ENCODE peak calls at places on chromosome 21, in five cellular contexts. L, T, Q, B and H are unnamed samples.

GRCh38 chr21:28587748-28588147 is 404.9 kb downstream of the LTN1 start:
- DNase-seq in Q (peak; percentile 24), T (no peak), B (no peak), L (no peak), H (no peak)

GRCh38 chr21:21929228-21929627 is 931.0 kb downstream of the NCAM2 start:
- DNase-seq in L (no peak), B (no peak), Q (no peak), T (no peak), H (no peak)

GRCh38 chr21:45262041-45262581 is 25.6 kb downstream of the POFUT2 start:
- DNase-seq in L (no peak), T (no peak), B (no peak), Q (no peak), H (no peak)

GRCh38 chr21:35995522-35996088 is 64.7 kb downstream of the SETD4 start:
- DNase-seq in Q (no peak), T (no peak), L (no peak), B (no peak), H (no peak)

GRCh38 chr21:41923641-41924342 is 30.0 kb downstream of the C2CD2 start:
- DNase-seq in Q (peak; percentile 47), B (no peak), L (peak; percentile 76), T (no peak), H (peak; percentile 75)

GRCh38 chr21:28633803-28634572 is 358.7 kb downstream of the LTN1 start:
- DNase-seq in Q (peak; percentile 95), L (peak; percentile 70), T (no peak), B (peak; percentile 66), H (no peak)

GRCh38 chr21:41419921-41420862 is 5.8 kb upstream of the MX1 start:
- DNase-seq in L (peak; percentile 92), B (peak; percentile 90), Q (peak; percentile 84), T (peak; percentile 73), H (peak; percentile 92)

GRCh38 chr21:30194701-30195299 is 21.1 kb downstream of the CLDN8 start:
- DNase-seq in Q (no peak), L (no peak), T (no peak), B (no peak), H (no peak)

GRCh38 chr21:41707231-41707988 is 59.4 kb downstream of the RIPK4 start:
- DNase-seq in T (no peak), L (no peak), B (no peak), Q (no peak), H (no peak)

GRCh38 chr21:45290948-45291612 is 3.4 kb upstream of the POFUT2 start:
- DNase-seq in T (peak; percentile 33), L (peak; percentile 82), Q (peak; percentile 58), B (peak; percentile 32), H (peak; percentile 76)

GRCh38 chr21:20627594-20627993 is 370.6 kb upstream of the NCAM2 start:
- DNase-seq in L (no peak), B (no peak), Q (no peak), T (no peak), H (no peak)

GRCh38 chr21:35481005-35481404 is 431.9 kb upstream of the RUNX1 start:
- DNase-seq in B (no peak), T (no peak), L (no peak), Q (no peak), H (no peak)

GRCh38 chr21:15222711-15223110 is 157.9 kb upstream of the NRIP1 start:
- DNase-seq in L (no peak), Q (no peak), B (no peak), T (no peak), H (no peak)

GRCh38 chr21:36134820-36135390 is at the start of gene CBR3:
- DNase-seq in Q (peak; percentile 41), T (peak; percentile 66), L (peak; percentile 88), B (peak; percentile 67), H (peak; percentile 83)

GRCh38 chr21:35855463-35855862 is 204.9 kb downstream of the SETD4 start:
- DNase-seq in B (no peak), T (no peak), L (no peak), Q (peak; percentile 30), H (no peak)

GRCh38 chr21:15140321-15141019 is 75.7 kb upstream of the NRIP1 start:
- DNase-seq in B (no peak), T (no peak), Q (no peak), L (no peak), H (no peak)

GRCh38 chr21:24693779-24694178 is 913.5 kb downstream of the MRPL39 start:
- DNase-seq in B (no peak), L (no peak), T (no peak), Q (no peak), H (no peak)

GRCh38 chr21:35048706-35049617 is at the start of gene RUNX1:
- DNase-seq in L (peak; percentile 70), B (peak; percentile 44), T (no peak), Q (peak; percentile 56), H (no peak)

GRCh38 chr21:15005391-15005790 is 59.4 kb downstream of the NRIP1 start:
- DNase-seq in T (no peak), L (no peak), Q (peak; percentile 38), B (no peak), H (no peak)

DNA sequence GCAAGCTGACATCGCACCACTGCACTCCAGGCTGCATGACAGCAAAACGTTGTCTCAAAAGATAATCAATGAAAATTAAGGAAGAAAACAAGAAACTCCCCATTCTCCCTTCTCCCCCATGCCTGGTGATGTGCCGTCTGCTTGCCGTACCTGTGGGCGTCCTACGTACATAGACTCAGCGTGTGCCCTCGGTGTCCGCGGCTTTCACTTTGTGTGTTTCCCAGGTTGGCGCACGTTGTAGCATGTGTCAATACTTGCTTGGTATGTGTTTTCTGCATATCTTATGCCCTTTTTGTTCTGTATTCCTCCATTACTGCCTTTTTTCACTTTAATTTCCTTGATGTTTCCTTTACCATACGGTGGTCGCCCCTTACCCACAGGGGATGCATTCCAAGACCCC is 53.8 kb downstream of the PCNT start:
- DNase-seq in T (no peak), L (no peak), Q (no peak), B (no peak), H (no peak)
- H3K27ac ChIP-seq in T (no peak overlapping the region), L (no peak overlapping the region), Q (no peak overlapping the region), B (no peak overlapping the region), H (no peak overlapping the region)

GRCh38 chr21:33434770-33435360 is 31.7 kb downstream of the IFNGR2 start:
- DNase-seq in B (no peak), T (no peak), L (no peak), Q (peak; percentile 96), H (no peak)
- H3K27ac ChIP-seq in B (peak overlapping the region; percentile 74), T (peak overlapping the region; percentile 71), L (peak overlapping the region; percentile 83), Q (peak overlapping the region; percentile 74), H (peak overlapping the region; percentile 70)

DNA sequence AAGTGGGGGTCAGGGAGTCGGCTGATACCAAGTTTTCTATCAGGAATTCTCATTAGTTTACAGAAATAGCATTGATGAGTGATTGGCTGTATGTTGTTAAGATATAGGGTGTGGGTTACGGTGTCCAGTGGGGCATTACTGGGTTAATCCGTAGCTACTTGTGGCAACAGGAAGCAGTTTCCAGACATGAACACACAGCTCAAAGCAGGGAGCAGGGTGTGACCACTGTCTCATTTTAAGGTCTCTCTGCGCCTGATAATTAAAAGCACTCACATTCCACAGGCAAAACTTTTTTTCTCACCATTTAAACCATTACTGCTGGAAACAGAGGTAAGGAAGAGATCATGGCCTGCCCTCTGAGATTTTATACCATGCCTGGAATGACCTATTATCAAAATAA is 114.9 kb downstream of the SIK1 start:
- DNase-seq in L (no peak), T (no peak), B (no peak), Q (no peak), H (no peak)
- H3K27ac ChIP-seq in L (no peak overlapping the region), T (no peak overlapping the region), B (no peak overlapping the region), Q (no peak overlapping the region), H (no peak overlapping the region)

GRCh38 chr21:37461494-37461893 is 94.9 kb downstream of the DYRK1A start:
- DNase-seq in T (no peak), L (no peak), Q (peak; percentile 33), B (no peak), H (no peak)

GRCh38 chr21:37459575-37459974 is 93.0 kb downstream of the DYRK1A start:
- DNase-seq in B (no peak), T (no peak), L (no peak), Q (peak; percentile 69), H (no peak)

GRCh38 chr21:37460196-37460595 is 93.6 kb downstream of the DYRK1A start:
- DNase-seq in T (no peak), L (no peak), Q (no peak), B (no peak), H (no peak)

GRCh38 chr21:37463083-37463780 is 96.7 kb downstream of the DYRK1A start:
- DNase-seq in B (no peak), L (no peak), Q (peak; percentile 80), T (no peak), H (no peak)

GRCh38 chr21:37462087-37462861 is 95.7 kb downstream of the DYRK1A start:
- DNase-seq in L (no peak), T (no peak), B (no peak), Q (no peak), H (no peak)
- H3K27ac ChIP-seq in L (no peak overlapping the region), T (no peak overlapping the region), B (peak overlapping the region; percentile 22), Q (no peak overlapping the region), H (no peak overlapping the region)

GRCh38 chr21:31895069-31895851 is 22.4 kb downstream of the HUNK start:
- DNase-seq in L (no peak), Q (peak; percentile 34), B (no peak), T (no peak), H (no peak)

GRCh38 chr21:31897311-31897710 is 24.5 kb downstream of the HUNK start:
- DNase-seq in T (no peak), B (no peak), Q (peak; percentile 77), L (no peak), H (no peak)

GRCh38 chr21:31893841-31894240 is 21.0 kb downstream of the HUNK start:
- DNase-seq in L (no peak), Q (no peak), B (no peak), T (no peak), H (no peak)

GRCh38 chr21:31892686-31893085 is 19.9 kb downstream of the HUNK start:
- DNase-seq in L (no peak), T (no peak), B (no peak), Q (no peak), H (no peak)

GRCh38 chr21:31894441-31894840 is 21.6 kb downstream of the HUNK start:
- DNase-seq in Q (no peak), T (no peak), B (no peak), L (no peak), H (no peak)
- H3K27ac ChIP-seq in Q (no peak overlapping the region), T (no peak overlapping the region), B (no peak overlapping the region), L (no peak overlapping the region), H (peak overlapping the region; percentile 24)